ENCODE peak calls at places on chromosomes 16 and 17, in ten cellular contexts. H is A673; N is activated CD4-positive, alpha-beta memory T cell treated with anti-CD3 and anti-CD28 coated beads for 36 hours; M is left colon; W is T-helper 1 cell; R is activated naive CD4-positive, alpha-beta T cell; S is mesothelial cell of epicardium; G is hypothalamus; U is right cardiac atrium; X is colonic mucosa. L is an unnamed sample.

GRCh38 chr16:19179890-19180490 is 11.9 kb downstream of the SYT17 start:
- DNase-seq in H (peak), N (peak), M (peak), W (no peak), R (no peak), S (no peak), G (peak), U (peak), X (peak), L (peak)

GRCh38 chr17:55053855-55054254 is 85.3 kb downstream of the STXBP4 start:
- DNase-seq in H (peak), N (no peak), M (no peak), W (no peak), R (no peak), S (no peak), G (no peak), U (no peak), X (no peak), L (no peak)

GRCh38 chr17:19508327-19508867 is 25.3 kb upstream of the SLC47A1 start:
- DNase-seq in H (no peak), N (peak), M (peak), W (peak), R (no peak), S (no peak), G (no peak), U (peak), X (peak), L (peak)

GRCh38 chr17:7477392-7478275 is 1.8 kb downstream of the ZBTB4 start:
- DNase-seq in H (no peak), N (no peak), M (peak), W (no peak), R (no peak), S (peak), G (peak), U (peak), X (peak), L (peak)

GRCh38 chr17:8057691-8058114 is 18.8 kb downstream of the ALOX15B start:
- DNase-seq in H (peak), N (peak), M (no peak), W (no peak), R (no peak), S (no peak), G (peak), U (no peak), X (peak), L (no peak)

GRCh38 chr17:77666881-77667395 is 291.6 kb upstream of the TNRC6C start:
- DNase-seq in H (peak), N (peak), M (peak), W (peak), R (no peak), S (no peak), G (no peak), U (no peak), X (no peak), L (no peak)

GRCh38 chr17:63150994-63151464 is 185.0 kb downstream of the TANC2 start:
- DNase-seq in H (peak), N (no peak), M (no peak), W (no peak), R (no peak), S (no peak), G (no peak), U (no peak), X (no peak), L (no peak)

GRCh38 chr17:1486802-1487695 is 5.4 kb downstream of the MYO1C start:
- DNase-seq in H (peak), N (peak), M (peak), W (peak), R (peak), S (peak), G (no peak), U (peak), X (peak), L (peak)

GRCh38 chr16:63361032-63361624 is 1324.9 kb upstream of the CDH8 start:
- DNase-seq in H (peak), N (no peak), M (no peak), W (no peak), R (no peak), S (no peak), G (no peak), U (no peak), X (peak), L (no peak)

GRCh38 chr16:1972490-1972877 is 631 bp downstream of the TBL3 start:
- DNase-seq in H (no peak), N (peak), M (peak), W (no peak), R (no peak), S (no peak), G (no peak), U (peak), X (no peak), L (no peak)

GRCh38 chr17:310111-311010 is 42.2 kb downstream of the RPH3AL start:
- DNase-seq in H (no peak), N (no peak), M (no peak), W (no peak), R (no peak), S (no peak), G (no peak), U (peak), X (no peak), L (no peak)

GRCh38 chr17:63378411-63379076 is 67.6 kb downstream of the CYB561 start:
- DNase-seq in H (no peak), N (no peak), M (no peak), W (no peak), R (no peak), S (no peak), G (no peak), U (no peak), X (no peak), L (no peak)

GRCh38 chr16:84459941-84460405 is 44.5 kb downstream of the MEAK7 start:
- DNase-seq in H (no peak), N (no peak), M (peak), W (no peak), R (no peak), S (peak), G (no peak), U (no peak), X (no peak), L (no peak)

GRCh38 chr17:8125947-8126305 is 2.0 kb upstream of the HES7 start:
- DNase-seq in H (peak), N (no peak), M (no peak), W (no peak), R (no peak), S (peak), G (no peak), U (no peak), X (peak), L (no peak)

GRCh38 chr17:77364381-77364911 is 223.7 kb downstream of the SEC14L1 start:
- DNase-seq in H (no peak), N (no peak), M (no peak), W (no peak), R (no peak), S (no peak), G (no peak), U (no peak), X (no peak), L (no peak)

GRCh38 chr17:260944-261343 is 79.5 kb upstream of the DOC2B start:
- DNase-seq in H (no peak), N (no peak), M (no peak), W (no peak), R (no peak), S (no peak), G (no peak), U (no peak), X (no peak), L (no peak)

GRCh38 chr17:57442914-57443571 is 186.7 kb downstream of the MSI2 start:
- DNase-seq in H (no peak), N (peak), M (peak), W (no peak), R (no peak), S (no peak), G (no peak), U (peak), X (no peak), L (peak)

GRCh38 chr17:15332338-15332737 is 9.1 kb downstream of the TEKT3 start:
- DNase-seq in H (no peak), N (no peak), M (no peak), W (no peak), R (no peak), S (no peak), G (no peak), U (no peak), X (no peak), L (no peak)

GRCh38 chr17:47948706-47949196 is 7.4 kb downstream of the PNPO start:
- DNase-seq in H (no peak), N (no peak), M (no peak), W (no peak), R (no peak), S (no peak), G (no peak), U (no peak), X (peak), L (no peak)

GRCh38 chr16:495127-495748 is 32.3 kb upstream of the CAPN15 start:
- DNase-seq in H (peak), N (peak), M (peak), W (no peak), R (no peak), S (no peak), G (no peak), U (no peak), X (no peak), L (no peak)

GRCh38 chr17:28416703-28417311 is 10.8 kb upstream of the SLC46A1 start:
- DNase-seq in H (peak), N (peak), M (peak), W (no peak), R (no peak), S (no peak), G (no peak), U (peak), X (peak), L (peak)

GRCh38 chr16:77307764-77308561 is 108.8 kb downstream of the SYCE1L start:
- DNase-seq in H (no peak), N (peak), M (no peak), W (no peak), R (no peak), S (no peak), G (no peak), U (no peak), X (no peak), L (no peak)

GRCh38 chr17:49361902-49362722 is at the start of gene ZNF652:
- DNase-seq in H (peak), N (peak), M (peak), W (peak), R (peak), S (peak), G (peak), U (peak), X (peak), L (peak)

GRCh38 chr17:57834146-57834741 is 15.6 kb downstream of the MRPS23 start:
- DNase-seq in H (no peak), N (peak), M (no peak), W (no peak), R (no peak), S (no peak), G (no peak), U (peak), X (no peak), L (peak)

GRCh38 chr17:57597101-57597500 is 148.0 kb downstream of the CCDC182 start:
- DNase-seq in H (no peak), N (no peak), M (no peak), W (no peak), R (no peak), S (no peak), G (no peak), U (no peak), X (no peak), L (no peak)

GRCh38 chr17:73297934-73298861 is 13.6 kb downstream of the CDC42EP4 start:
- DNase-seq in H (peak), N (no peak), M (no peak), W (no peak), R (no peak), S (no peak), G (no peak), U (no peak), X (no peak), L (no peak)

GRCh38 chr17:55962931-55963378 is 190.3 kb upstream of the ANKFN1 start:
- DNase-seq in H (no peak), N (no peak), M (peak), W (no peak), R (no peak), S (no peak), G (no peak), U (peak), X (peak), L (peak)